ENCODE peak calls at places on chromosome 4, in six cellular contexts. M is K562, E is GM12891, Z is GM12878, I is HepG2, K is H1. X is an unnamed sample.

GRCh38 chr4:105594094-105595010 is 41.9 kb downstream of the ARHGEF38 start:
- DNase-seq in K (no peak), I (peak), Z (peak), M (no peak), E (no peak), X (no peak)

GRCh38 chr4:179417357-179417756 is 1975.1 kb upstream of the AGA start:
- DNase-seq in I (no peak), Z (no peak), M (no peak), K (no peak), E (no peak), X (no peak)

GRCh38 chr4:77473509-77473908 is 132.1 kb upstream of the CXCL13 start:
- DNase-seq in E (no peak), I (peak), M (peak), Z (no peak), K (no peak), X (no peak)

GRCh38 chr4:130257271-130257670 is 1161.3 kb downstream of the C4orf33 start:
- DNase-seq in M (no peak), E (no peak), K (no peak), Z (no peak), I (no peak), X (no peak)

GRCh38 chr4:186900232-186900900 is 176.7 kb upstream of the FAT1 start:
- DNase-seq in Z (no peak), I (no peak), E (no peak), K (no peak), M (no peak), X (no peak)

GRCh38 chr4:113404167-113404571 is 354.7 kb downstream of the ANK2 start:
- DNase-seq in K (no peak), I (peak), E (no peak), Z (no peak), M (no peak), X (no peak)

GRCh38 chr4:41540687-41541086 is 2.7 kb downstream of the LIMCH1 start:
- DNase-seq in M (no peak), I (no peak), K (no peak), Z (no peak), E (no peak), X (no peak)

GRCh38 chr4:60241886-60242285 is 958.2 kb upstream of the ADGRL3 start:
- DNase-seq in K (no peak), E (no peak), M (no peak), I (no peak), Z (no peak), X (no peak)

GRCh38 chr4:184937745-184938144 is 80.5 kb upstream of the HELT start:
- DNase-seq in M (no peak), Z (no peak), E (no peak), I (no peak), K (no peak), X (no peak)

GRCh38 chr4:33722800-33723511 is 2521.4 kb downstream of the ARAP2 start:
- DNase-seq in K (no peak), E (no peak), M (no peak), Z (no peak), I (no peak), X (no peak)

GRCh38 chr4:112225157-112225556 is 6.4 kb upstream of the AP1AR start:
- DNase-seq in E (no peak), I (no peak), K (no peak), Z (no peak), M (no peak), X (no peak)

GRCh38 chr4:73573794-73574528 is 46.3 kb downstream of the RASSF6 start:
- DNase-seq in I (peak), E (no peak), K (peak), M (peak), Z (peak), X (peak)

GRCh38 chr4:55973650-55974049 is 24.9 kb downstream of the CEP135 start:
- DNase-seq in Z (no peak), K (no peak), I (no peak), E (no peak), M (no peak), X (no peak)

GRCh38 chr4:146442801-146443200 is 78.9 kb downstream of the SLC10A7 start:
- DNase-seq in K (no peak), E (no peak), I (no peak), M (no peak), Z (no peak), X (no peak)

GRCh38 chr4:10083861-10084641 is 32.5 kb downstream of the WDR1 start:
- DNase-seq in E (peak), Z (no peak), I (no peak), K (no peak), M (no peak), X (peak)

GRCh38 chr4:129604632-129605031 is 508.7 kb downstream of the C4orf33 start:
- DNase-seq in Z (no peak), I (no peak), E (no peak), M (no peak), K (no peak), X (no peak)

GRCh38 chr4:110164856-110165255 is 33.6 kb downstream of the ELOVL6 start:
- DNase-seq in Z (no peak), M (no peak), I (no peak), E (no peak), K (no peak), X (no peak)

GRCh38 chr4:113446019-113446418 is 315.5 kb downstream of the CAMK2D start:
- DNase-seq in E (no peak), Z (no peak), M (no peak), K (no peak), I (peak), X (no peak)

GRCh38 chr4:14269824-14270223 is 642.3 kb upstream of the BOD1L1 start:
- DNase-seq in I (no peak), E (no peak), Z (peak), K (no peak), M (no peak), X (no peak)

GRCh38 chr4:179145746-179146530 is 1703.7 kb upstream of the AGA start:
- DNase-seq in E (no peak), M (no peak), I (no peak), Z (no peak), K (no peak), X (no peak)

GRCh38 chr4:188603646-188604045 is 464.4 kb downstream of the TRIML1 start:
- DNase-seq in Z (no peak), E (no peak), I (no peak), K (no peak), M (no peak), X (no peak)

GRCh38 chr4:7800410-7800809 is 139.3 kb downstream of the AFAP1 start:
- DNase-seq in M (no peak), K (no peak), Z (no peak), E (no peak), I (no peak), X (no peak)

GRCh38 chr4:7799306-7799705 is 140.4 kb downstream of the AFAP1 start:
- DNase-seq in K (no peak), E (no peak), I (no peak), M (no peak), Z (no peak), X (no peak)

GRCh38 chr4:7799723-7800122 is 139.9 kb downstream of the AFAP1 start:
- DNase-seq in I (no peak), E (no peak), Z (no peak), K (no peak), M (no peak), X (no peak)

GRCh38 chr4:7802093-7802726 is 137.5 kb downstream of the AFAP1 start:
- DNase-seq in K (peak), E (peak), Z (no peak), M (peak), I (peak), X (peak)

DNA sequence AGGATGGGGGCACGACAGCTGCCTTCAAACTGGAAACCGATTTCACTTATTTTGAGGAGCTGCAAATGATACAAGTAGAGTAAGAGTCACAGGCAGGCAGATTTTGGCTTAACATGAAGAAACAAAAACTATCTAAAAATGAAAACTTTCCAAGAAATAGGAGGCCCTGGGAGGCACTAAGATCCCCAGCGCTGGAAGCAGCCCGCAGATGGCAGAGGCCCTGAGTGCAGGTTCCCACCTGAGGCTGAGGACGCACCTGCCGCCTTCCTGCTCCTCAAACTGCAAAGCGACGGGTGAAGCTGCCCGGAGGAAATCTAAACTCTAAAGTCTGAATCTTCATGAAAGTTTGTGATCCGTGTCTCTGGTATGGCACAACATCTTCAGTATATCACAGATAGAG is 138.7 kb downstream of the AFAP1 start:
- DNase-seq in E (no peak), M (no peak), K (no peak), Z (no peak), I (no peak), X (no peak)
- TF ChIP-seq POLR2A in E (no peak), M (no peak), K (no peak), Z (no peak), I (no peak), X (no peak)

GRCh38 chr4:156558365-156559025 is 413.1 kb downstream of the PDGFC start:
- DNase-seq in K (no peak), E (no peak), M (no peak), I (no peak), Z (no peak), X (no peak)
- TF ChIP-seq TAF1 in K (no peak), E (no peak), M (no peak), I (no peak), Z (no peak), X (no peak)

GRCh38 chr4:2930821-2931764 is 32.1 kb downstream of the NOP14 start:
- DNase-seq in K (no peak), E (no peak), Z (no peak), I (no peak), M (no peak), X (no peak)

GRCh38 chr4:2930135-2930805 is 32.9 kb downstream of the NOP14 start:
- DNase-seq in K (no peak), E (no peak), M (no peak), Z (no peak), I (peak), X (no peak)

GRCh38 chr4:2928242-2929155 is 34.7 kb downstream of the NOP14 start:
- DNase-seq in M (no peak), I (no peak), Z (no peak), K (no peak), E (no peak), X (no peak)

GRCh38 chr4:2927696-2928075 is 35.5 kb downstream of the NOP14 start:
- DNase-seq in K (no peak), E (no peak), Z (no peak), I (no peak), M (no peak), X (no peak)

GRCh38 chr4:2929469-2929868 is 33.7 kb downstream of the NOP14 start:
- DNase-seq in K (no peak), M (no peak), Z (no peak), E (no peak), I (no peak), X (no peak)
- TF ChIP-seq POLR2AphosphoS5 in K (no peak), M (no peak), Z (no peak), E (peak), I (no peak), X (peak)

GRCh38 chr4:24913099-24913445 is 230 bp upstream of the CCDC149 start:
- DNase-seq in E (no peak), M (no peak), K (no peak), I (no peak), Z (no peak), X (no peak)

GRCh38 chr4:24915121-24915922 is 2.5 kb upstream of the CCDC149 start:
- DNase-seq in K (no peak), M (no peak), I (peak), Z (no peak), E (no peak), X (no peak)

GRCh38 chr4:24914460-24914859 is 1.6 kb upstream of the CCDC149 start:
- DNase-seq in K (no peak), M (no peak), Z (no peak), E (no peak), I (no peak), X (no peak)

GRCh38 chr4:24910504-24910903 is 2.3 kb downstream of the CCDC149 start:
- DNase-seq in K (no peak), I (no peak), M (no peak), Z (no peak), E (no peak), X (no peak)

DNA sequence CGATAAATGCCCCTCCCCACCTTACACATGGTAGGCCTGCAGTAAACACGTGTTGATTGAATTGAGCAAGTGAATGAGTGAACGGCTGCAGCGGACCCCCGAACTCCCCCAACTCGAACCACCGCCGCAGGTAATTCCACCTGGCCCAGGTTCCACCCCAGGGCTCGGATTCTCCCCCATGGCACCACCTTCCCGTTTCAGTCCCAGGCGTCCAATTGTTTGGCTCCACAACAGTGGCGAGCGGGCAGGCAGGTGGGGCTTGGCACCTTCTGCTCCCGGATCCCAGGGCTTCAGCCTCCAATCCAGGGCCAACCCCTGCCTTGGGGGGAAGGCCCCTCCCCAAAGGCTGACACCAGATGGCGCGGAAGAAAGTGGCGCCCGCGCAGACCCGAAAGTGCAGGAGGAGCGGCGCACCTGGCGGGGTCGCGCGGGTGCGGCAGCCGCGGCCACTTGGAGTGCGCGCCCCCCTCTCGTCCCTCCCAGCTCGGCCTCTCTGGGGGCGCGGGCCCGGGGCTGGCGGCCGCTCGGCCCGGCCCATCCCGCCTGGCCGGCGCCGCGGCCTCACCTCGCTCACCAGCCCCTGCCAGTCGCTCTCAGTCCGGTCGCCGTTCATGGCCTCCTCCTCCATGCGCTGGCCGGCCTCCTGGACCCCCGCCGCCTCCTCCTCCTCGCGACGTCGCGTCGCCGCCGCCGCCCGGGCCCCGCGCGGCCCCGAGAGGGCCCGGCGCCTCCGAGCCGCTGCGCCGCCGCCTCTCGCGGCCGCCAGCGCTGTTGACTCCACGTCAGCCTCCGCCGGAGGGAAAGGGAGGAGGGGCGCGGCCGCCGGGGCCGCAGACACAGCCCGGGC is at the start of gene CCDC149:
- DNase-seq in E (peak), I (peak), Z (no peak), K (peak), M (peak), X (no peak)
- TF ChIP-seq POLR2A in E (no peak), I (no peak), Z (no peak), K (no peak), M (no peak), X (no peak)

DNA sequence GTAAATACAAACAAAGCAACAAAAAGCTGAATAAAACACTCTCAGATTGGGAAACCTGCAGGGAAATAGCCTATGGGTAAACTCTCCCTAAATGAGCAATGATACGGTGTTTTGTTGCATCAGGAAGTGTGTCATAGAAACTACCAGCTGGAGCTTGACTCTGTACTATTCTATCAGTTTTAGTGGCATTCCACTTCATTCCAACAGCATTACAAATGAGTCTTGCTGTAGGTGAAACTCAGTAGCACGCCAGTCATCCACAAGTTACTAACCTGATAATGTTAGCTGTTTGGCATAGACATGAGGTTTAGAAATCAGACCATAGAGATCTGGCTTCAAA is 24.9 kb downstream of the FGFBP1 start:
- DNase-seq in Z (no peak), M (no peak), K (no peak), I (no peak), E (no peak), X (no peak)
- TF ChIP-seq TAF1 in Z (no peak), M (no peak), K (no peak), I (no peak), E (no peak), X (no peak)

GRCh38 chr4:108172780-108173598 is 4.3 kb upstream of the LEF1 start:
- DNase-seq in E (peak), M (peak), Z (no peak), I (peak), K (no peak), X (peak)

GRCh38 chr4:108173599-108174057 is 4.9 kb upstream of the LEF1 start:
- DNase-seq in Z (no peak), I (no peak), M (no peak), E (no peak), K (no peak), X (no peak)

GRCh38 chr4:108170729-108171540 is 2.2 kb upstream of the LEF1 start:
- DNase-seq in Z (no peak), E (no peak), M (peak), I (no peak), K (no peak), X (no peak)

GRCh38 chr4:108171541-108172230 is 3.0 kb upstream of the LEF1 start:
- DNase-seq in I (no peak), Z (no peak), E (no peak), M (no peak), K (no peak), X (no peak)

GRCh38 chr4:108172231-108172779 is 3.6 kb upstream of the LEF1 start:
- DNase-seq in E (no peak), M (no peak), K (no peak), I (no peak), Z (no peak), X (peak)
- TF ChIP-seq POLR2AphosphoS5 in E (no peak), M (no peak), K (no peak), I (no peak), Z (no peak), X (no peak)

DNA sequence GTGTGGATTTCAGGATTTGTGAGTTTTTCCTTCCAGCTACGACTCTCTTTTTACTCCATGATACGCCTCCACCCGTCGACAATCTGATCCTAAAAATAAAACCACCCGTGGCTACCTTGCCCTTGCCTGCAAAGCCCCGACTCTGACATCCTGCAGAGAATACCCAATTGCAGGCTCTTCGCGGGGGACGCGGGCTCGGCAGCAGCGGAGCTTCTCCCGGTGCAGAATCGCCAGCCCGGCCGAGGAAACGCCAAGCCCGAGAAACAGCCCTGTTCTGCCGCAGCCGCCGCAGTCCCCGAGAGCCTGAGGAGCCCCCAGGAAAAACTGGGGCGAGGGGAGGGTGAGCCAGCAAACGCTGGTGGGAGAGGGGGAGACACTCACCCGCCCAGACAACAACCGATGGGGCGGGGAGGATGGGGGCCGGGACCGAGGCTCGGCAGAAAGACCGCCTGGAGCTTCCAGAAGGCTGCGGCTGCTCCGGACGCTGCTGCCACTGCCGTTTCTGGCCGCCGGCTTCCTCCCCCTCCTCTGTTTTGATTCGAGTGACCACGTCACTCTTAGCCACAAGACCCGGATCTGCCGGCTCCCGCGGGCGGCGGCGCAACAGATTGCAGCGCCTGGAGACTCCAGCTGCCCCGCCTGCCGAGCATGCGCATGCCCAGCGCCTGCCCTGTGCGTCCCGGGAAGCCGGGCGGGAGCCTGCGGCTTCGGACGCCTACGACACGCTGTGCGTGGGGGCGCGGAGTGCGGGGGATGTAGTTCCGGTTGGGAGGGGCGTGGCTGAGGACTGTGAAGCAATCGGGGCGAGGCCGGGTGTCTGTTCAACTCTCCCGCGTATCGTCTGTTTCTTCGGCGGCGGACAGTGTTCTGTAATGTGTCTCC is at the start of gene SMIM14:
- DNase-seq in I (peak), K (peak), M (peak), E (peak), Z (no peak), X (peak)
- TF ChIP-seq POLR2A in I (peak), K (peak), M (peak), E (peak), Z (peak), X (peak)

GRCh38 chr4:5024673-5025072 is 5.4 kb upstream of the CYTL1 start:
- DNase-seq in I (no peak), K (no peak), M (no peak), E (no peak), Z (no peak), X (no peak)
- TF ChIP-seq TAF1 in I (no peak), K (no peak), M (no peak), E (no peak), Z (no peak), X (no peak)

GRCh38 chr4:30103455-30103854 is 616.7 kb upstream of the PCDH7 start:
- DNase-seq in E (no peak), I (no peak), Z (no peak), K (no peak), M (no peak), X (no peak)
- TF ChIP-seq POLR2AphosphoS5 in E (no peak), I (no peak), Z (no peak), K (no peak), M (no peak), X (no peak)

DNA sequence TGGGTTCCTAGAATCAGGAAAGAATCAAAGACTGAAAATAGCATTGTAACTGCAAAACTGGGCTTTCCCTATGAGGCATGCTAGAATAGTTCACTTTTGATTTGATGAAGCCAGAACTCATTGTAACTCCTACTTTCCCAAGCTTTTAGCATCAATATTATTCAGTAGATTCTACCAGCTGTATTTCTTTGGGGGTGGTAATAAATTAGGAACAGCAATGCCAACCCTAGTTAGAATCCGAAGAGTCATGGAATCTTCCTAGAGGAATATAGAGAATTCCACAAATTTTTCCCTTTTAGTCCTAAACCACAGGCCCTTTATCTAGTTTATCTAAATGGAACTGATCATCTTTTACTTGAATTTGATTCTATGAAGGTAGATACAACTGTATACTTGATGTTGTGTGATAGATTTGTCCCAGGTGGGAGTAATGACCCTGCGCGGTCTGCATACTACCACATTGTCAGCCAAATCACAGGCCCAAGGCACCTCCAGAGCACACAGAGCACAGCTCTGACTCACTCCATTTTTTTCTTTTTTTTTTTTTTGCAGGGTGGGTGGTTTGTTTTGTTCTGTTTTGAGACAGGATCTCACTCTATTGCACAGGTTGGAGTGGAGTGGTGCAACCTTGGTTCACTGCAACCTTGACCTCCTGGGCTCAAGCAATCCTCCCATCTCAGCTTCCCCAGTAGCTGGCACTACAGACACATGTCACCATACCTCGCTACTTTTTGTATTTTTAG is 66.6 kb downstream of the EDNRA start:
- DNase-seq in Z (no peak), I (peak), M (no peak), E (no peak), K (no peak), X (no peak)
- TF ChIP-seq POLR2A in Z (no peak), I (no peak), M (no peak), E (no peak), K (no peak), X (no peak)

X was measured in GM12892.